ENCODE peak calls at places on chromosomes 13 and 19, in six cellular contexts. One of them, this sample, is unnamed.

GRCh38 chr13:21549633-21550032 is 54.3 kb downstream of the MICU2 start:
- DNase-seq in GM12878: no peak
- DNase-seq in A549: no peak
- DNase-seq in K562: no peak
- DNase-seq in endothelial cell of umbilical vein: no peak
- DNase-seq in HepG2: no peak
- DNase-seq in this sample: no peak

GRCh38 chr13:41971848-41972247 is 10.9 kb upstream of the VWA8 start:
- DNase-seq in A549: no peak
- DNase-seq in endothelial cell of umbilical vein: no peak
- DNase-seq in K562: no peak
- DNase-seq in HepG2: no peak
- DNase-seq in GM12878: no peak
- DNase-seq in this sample: no peak

GRCh38 chr19:29887498-29887897 is 54.5 kb upstream of the URI1 start:
- DNase-seq in GM12878: no peak
- DNase-seq in HepG2: no peak
- DNase-seq in K562: peak
- DNase-seq in A549: no peak
- DNase-seq in endothelial cell of umbilical vein: peak
- DNase-seq in this sample: peak

GRCh38 chr19:34181111-34181864 is 9.0 kb downstream of the LSM14A start:
- DNase-seq in HepG2: no peak
- DNase-seq in GM12878: no peak
- DNase-seq in A549: no peak
- DNase-seq in endothelial cell of umbilical vein: no peak
- DNase-seq in K562: no peak
- DNase-seq in this sample: peak

GRCh38 chr13:79663420-79663819 is 182.5 kb downstream of the NDFIP2 start:
- DNase-seq in A549: no peak
- DNase-seq in GM12878: no peak
- DNase-seq in HepG2: no peak
- DNase-seq in endothelial cell of umbilical vein: no peak
- DNase-seq in K562: no peak
- DNase-seq in this sample: no peak

GRCh38 chr19:5290336-5291262 is 50.0 kb downstream of the PTPRS start:
- DNase-seq in endothelial cell of umbilical vein: no peak
- DNase-seq in HepG2: no peak
- DNase-seq in K562: peak
- DNase-seq in GM12878: no peak
- DNase-seq in A549: no peak
- DNase-seq in this sample: no peak

GRCh38 chr13:33174980-33175379 is 110.6 kb downstream of the STARD13 start:
- DNase-seq in GM12878: no peak
- DNase-seq in endothelial cell of umbilical vein: no peak
- DNase-seq in HepG2: no peak
- DNase-seq in K562: no peak
- DNase-seq in A549: no peak
- DNase-seq in this sample: no peak

GRCh38 chr19:35253316-35254286 is 4.8 kb downstream of the LSR start:
- DNase-seq in A549: no peak
- DNase-seq in endothelial cell of umbilical vein: no peak
- DNase-seq in K562: no peak
- DNase-seq in HepG2: peak
- DNase-seq in GM12878: no peak
- DNase-seq in this sample: no peak

GRCh38 chr19:39223703-39224279 is 19.7 kb upstream of the SYCN start:
- DNase-seq in K562: peak
- DNase-seq in endothelial cell of umbilical vein: peak
- DNase-seq in HepG2: no peak
- DNase-seq in A549: peak
- DNase-seq in GM12878: no peak
- DNase-seq in this sample: peak

GRCh38 chr13:73520566-73521290 is 461.9 kb downstream of the KLF5 start:
- DNase-seq in endothelial cell of umbilical vein: no peak
- DNase-seq in HepG2: no peak
- DNase-seq in K562: no peak
- DNase-seq in GM12878: no peak
- DNase-seq in A549: no peak
- DNase-seq in this sample: no peak
- TF ChIP-seq MAX in endothelial cell of umbilical vein: no peak
- TF ChIP-seq MAX in HepG2: no peak
- TF ChIP-seq MAX in K562: no peak
- TF ChIP-seq MAX in GM12878: no peak
- TF ChIP-seq MAX in A549: no peak
- TF ChIP-seq MAX in this sample: no peak

GRCh38 chr13:20392530-20392929 is 133.1 kb downstream of the CRYL1 start:
- DNase-seq in A549: no peak
- DNase-seq in HepG2: no peak
- DNase-seq in GM12878: no peak
- DNase-seq in K562: no peak
- DNase-seq in endothelial cell of umbilical vein: no peak
- DNase-seq in this sample: no peak
- TF ChIP-seq POLR2A in A549: no peak
- TF ChIP-seq POLR2A in HepG2: no peak
- TF ChIP-seq POLR2A in GM12878: no peak
- TF ChIP-seq POLR2A in K562: no peak
- TF ChIP-seq POLR2A in endothelial cell of umbilical vein: no peak
- TF ChIP-seq POLR2A in this sample: no peak

GRCh38 chr19:44943801-44944249 is 1.8 kb downstream of the APOC4 start:
- DNase-seq in K562: peak
- DNase-seq in A549: no peak
- DNase-seq in endothelial cell of umbilical vein: no peak
- DNase-seq in GM12878: no peak
- DNase-seq in HepG2: no peak
- DNase-seq in this sample: peak
- TF ChIP-seq MYC in K562: peak
- TF ChIP-seq MYC in A549: no peak
- TF ChIP-seq MYC in endothelial cell of umbilical vein: no peak
- TF ChIP-seq MYC in GM12878: no peak
- TF ChIP-seq MYC in HepG2: peak
- TF ChIP-seq MYC in this sample: peak

DNA sequence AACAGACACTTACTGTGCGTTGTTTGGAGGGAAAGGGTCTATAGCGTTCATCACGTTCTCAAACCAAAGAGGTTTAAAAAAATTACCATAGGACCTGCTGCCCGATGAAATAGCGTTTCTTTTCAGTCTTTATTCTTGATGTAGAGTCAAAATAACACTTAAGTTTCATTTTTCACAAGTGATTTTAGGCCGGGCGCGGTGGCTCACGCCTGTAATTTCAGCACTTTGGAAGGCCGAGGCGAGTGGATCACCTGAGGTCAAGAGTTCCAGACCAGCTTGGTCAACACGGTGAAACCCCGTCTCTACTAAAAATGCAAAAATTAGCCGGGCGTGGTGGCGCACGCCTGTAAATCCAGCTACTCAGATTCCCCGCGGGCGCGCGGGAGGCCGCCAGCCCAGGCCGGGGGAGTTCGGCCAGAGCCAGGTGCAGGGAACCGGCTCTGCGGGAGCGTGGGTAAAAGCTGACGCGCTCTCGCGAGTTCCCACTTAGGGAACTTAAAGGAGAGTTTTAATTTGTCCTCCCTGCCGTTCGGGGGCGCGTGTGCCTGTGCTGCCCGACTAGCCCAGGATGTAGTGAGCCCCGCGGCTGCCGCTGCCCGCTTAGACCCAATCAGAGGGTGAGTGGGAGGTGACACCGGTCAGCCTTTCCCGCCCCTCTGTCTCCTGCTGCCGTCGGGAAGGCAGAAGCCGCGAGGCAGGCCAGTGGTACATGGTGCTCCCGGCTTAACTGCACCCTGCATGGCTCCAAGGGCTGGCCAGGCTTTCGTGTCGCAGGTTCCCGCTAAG is 35.8 kb upstream of the NEK3 start:
- DNase-seq in A549: no peak
- DNase-seq in K562: no peak
- DNase-seq in endothelial cell of umbilical vein: peak
- DNase-seq in HepG2: no peak
- DNase-seq in GM12878: no peak
- DNase-seq in this sample: no peak
- TF ChIP-seq MAX in A549: no peak
- TF ChIP-seq MAX in K562: no peak
- TF ChIP-seq MAX in endothelial cell of umbilical vein: peak
- TF ChIP-seq MAX in HepG2: no peak
- TF ChIP-seq MAX in GM12878: no peak
- TF ChIP-seq MAX in this sample: no peak

GRCh38 chr19:16118489-16119033 is 6.9 kb downstream of the RAB8A start:
- DNase-seq in K562: no peak
- DNase-seq in A549: no peak
- DNase-seq in GM12878: peak
- DNase-seq in HepG2: no peak
- DNase-seq in endothelial cell of umbilical vein: no peak
- DNase-seq in this sample: peak
- TF ChIP-seq POLR2A in K562: no peak
- TF ChIP-seq POLR2A in A549: no peak
- TF ChIP-seq POLR2A in GM12878: peak
- TF ChIP-seq POLR2A in HepG2: no peak
- TF ChIP-seq POLR2A in endothelial cell of umbilical vein: no peak
- TF ChIP-seq POLR2A in this sample: no peak